ENCODE peak calls at places on chromosome 3, in four cellular contexts. O is thoracic aorta, M is hepatocyte, Q is transverse colon. G is an unnamed sample. For H3K4me1, the result is how much of the 10 kb centered on the place peaks cover.

GRCh38 chr3:30893678-30894325 is 659 bp downstream of the GADL1 start:
- DNase-seq in O (no peak), M (no peak), Q (no peak), G (no peak)

GRCh38 chr3:31495971-31496370 is 36.8 kb upstream of the STT3B start:
- DNase-seq in O (no peak), M (no peak), Q (no peak), G (no peak)

GRCh38 chr3:182713743-182714517 is 79.4 kb upstream of the ATP11B start:
- DNase-seq in O (no peak), M (peak), Q (no peak), G (peak)

GRCh38 chr3:129934234-129935123 is 40.0 kb upstream of the TRH start:
- DNase-seq in O (no peak), M (peak), Q (no peak), G (peak)

GRCh38 chr3:87088984-87089841 is 98.3 kb upstream of the VGLL3 start:
- DNase-seq in O (peak), M (no peak), Q (peak), G (peak)

GRCh38 chr3:164452707-164453106 is 625.6 kb downstream of the SI start:
- DNase-seq in O (no peak), M (no peak), Q (no peak), G (no peak)

GRCh38 chr3:8888296-8888915 is 74.9 kb downstream of the RAD18 start:
- DNase-seq in O (no peak), M (no peak), Q (no peak), G (peak)

GRCh38 chr3:23663661-23664186 is 142.0 kb upstream of the UBE2E1 start:
- DNase-seq in O (no peak), M (no peak), Q (no peak), G (no peak)

GRCh38 chr3:78871048-78871447 is 896.8 kb downstream of the ROBO1 start:
- DNase-seq in O (no peak), M (no peak), Q (no peak), G (no peak)

GRCh38 chr3:65174713-65175112 is 486.9 kb upstream of the ADAMTS9 start:
- DNase-seq in O (no peak), M (no peak), Q (no peak), G (no peak)

GRCh38 chr3:147407107-147407494 is 758 bp upstream of the ZIC4 start:
- DNase-seq in O (no peak), M (no peak), Q (no peak), G (no peak)

GRCh38 chr3:152382312-152383135 is 113.8 kb downstream of the MBNL1 start:
- DNase-seq in O (no peak), M (no peak), Q (no peak), G (no peak)

GRCh38 chr3:152379415-152380042 is 110.8 kb downstream of the MBNL1 start:
- DNase-seq in O (no peak), M (no peak), Q (no peak), G (no peak)

GRCh38 chr3:152377184-152377570 is 108.4 kb downstream of the MBNL1 start:
- DNase-seq in O (no peak), M (no peak), Q (no peak), G (no peak)

GRCh38 chr3:152381881-152382295 is 113.2 kb downstream of the MBNL1 start:
- DNase-seq in O (no peak), M (no peak), Q (no peak), G (no peak)

DNA sequence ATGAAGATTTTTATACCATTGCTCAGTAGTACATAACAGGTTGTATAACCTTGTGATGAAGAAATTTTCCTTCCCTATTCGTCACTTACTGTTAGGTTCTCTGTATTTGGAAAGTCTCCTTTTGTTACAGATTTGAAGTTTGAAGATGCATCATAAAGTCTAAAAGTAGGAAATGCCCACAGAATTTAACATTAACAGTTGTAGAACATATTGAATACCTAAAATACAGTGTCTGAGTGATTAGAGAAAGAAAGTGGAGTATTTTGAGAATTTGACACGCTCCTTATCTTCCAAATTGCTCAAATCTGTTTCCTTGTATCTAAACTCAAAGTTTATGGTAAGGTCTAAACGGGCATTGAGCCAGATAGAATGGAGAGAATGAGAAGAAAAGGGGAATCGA is 111.3 kb downstream of the MBNL1 start:
- DNase-seq in O (no peak), M (no peak), Q (no peak), G (no peak)
- H3K4me1 ChIP-seq in O (half or more), M (under half), Q (under half), G (under half)

GRCh38 chr3:113977822-113978221 is 30.0 kb downstream of the ZDHHC23 start:
- DNase-seq in O (no peak), M (no peak), Q (no peak), G (no peak)

GRCh38 chr3:113981803-113982202 is 34.0 kb downstream of the ZDHHC23 start:
- DNase-seq in O (no peak), M (no peak), Q (no peak), G (no peak)

GRCh38 chr3:113985526-113985925 is 37.7 kb downstream of the ZDHHC23 start:
- DNase-seq in O (no peak), M (no peak), Q (no peak), G (no peak)

GRCh38 chr3:113979916-113980315 is 32.1 kb downstream of the ZDHHC23 start:
- DNase-seq in O (no peak), M (no peak), Q (no peak), G (no peak)

DNA sequence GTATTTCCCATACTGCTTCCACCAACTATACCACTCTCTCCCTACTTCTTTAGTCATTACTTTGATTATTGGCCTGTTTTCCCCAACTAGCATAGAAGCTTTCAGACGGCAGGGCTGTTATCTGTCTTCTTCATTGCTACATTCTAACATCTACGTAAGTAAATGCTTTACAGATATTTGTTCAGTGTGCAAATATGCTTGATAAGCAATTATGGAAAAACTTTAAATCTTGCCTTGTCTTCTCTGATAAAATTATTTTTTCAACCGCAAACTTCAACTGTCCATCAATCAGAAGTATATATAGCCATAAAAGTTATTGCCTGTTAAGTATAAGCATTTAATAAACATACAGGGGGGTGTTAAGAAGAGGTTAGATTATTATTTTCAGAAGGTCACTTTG is 35.7 kb downstream of the ZDHHC23 start:
- DNase-seq in O (no peak), M (no peak), Q (no peak), G (no peak)
- H3K27ac ChIP-seq in O (no peak), M (no peak), Q (no peak), G (no peak)

GRCh38 chr3:194294199-194294887 is 56.8 kb downstream of the CPN2 start:
- DNase-seq in O (no peak), M (no peak), Q (no peak), G (no peak)

GRCh38 chr3:194298331-194299227 is 52.5 kb downstream of the CPN2 start:
- DNase-seq in O (no peak), M (no peak), Q (no peak), G (no peak)

GRCh38 chr3:194294888-194295214 is 56.3 kb downstream of the CPN2 start:
- DNase-seq in O (no peak), M (no peak), Q (no peak), G (no peak)

GRCh38 chr3:194296448-194296831 is 54.7 kb downstream of the CPN2 start:
- DNase-seq in O (peak), M (peak), Q (no peak), G (peak)

DNA sequence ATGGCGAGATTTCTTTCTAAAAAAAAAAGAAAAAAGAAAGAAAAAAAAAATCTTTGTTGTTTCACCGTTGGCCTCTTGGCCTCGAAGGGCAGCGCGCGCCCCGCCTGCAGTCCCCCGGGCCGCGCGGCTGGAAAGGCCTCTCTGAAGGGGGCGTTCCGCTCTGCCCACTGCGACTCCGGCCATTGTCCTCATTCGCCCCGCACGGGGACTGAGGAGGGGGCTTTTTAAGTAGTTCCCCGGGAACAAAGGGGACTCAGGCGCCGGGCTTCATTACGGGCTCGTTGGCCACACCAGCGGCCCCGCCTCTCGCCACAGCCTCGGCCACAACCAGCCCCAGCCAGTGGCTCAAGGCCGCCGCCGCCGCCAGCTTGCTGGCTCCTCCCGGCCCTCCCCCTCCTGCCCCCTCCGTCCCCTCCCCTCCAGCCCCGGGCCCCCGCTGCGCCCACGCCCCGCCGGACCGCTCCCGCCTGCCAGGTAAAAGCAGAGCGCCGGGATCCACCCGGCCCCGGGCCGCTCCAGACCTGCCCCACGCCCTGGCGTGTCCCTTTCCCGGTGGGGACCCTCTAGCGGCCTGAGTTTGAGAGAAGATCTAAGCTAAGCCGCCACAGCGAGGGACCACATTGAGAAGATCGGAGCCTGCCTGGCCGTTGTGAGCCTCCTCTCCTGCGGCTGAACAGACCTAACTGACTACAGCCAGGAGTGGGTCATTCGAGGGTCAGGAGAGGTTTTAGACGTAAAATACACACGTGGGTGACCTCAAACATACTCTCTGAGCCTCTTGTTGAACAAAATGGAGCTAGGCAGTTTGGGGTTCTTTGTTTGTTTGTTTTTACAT is 54.1 kb downstream of the CPN2 start:
- DNase-seq in O (no peak), M (peak), Q (peak), G (peak)
- H3K4me3 ChIP-seq in O (peak), M (peak), Q (peak), G (no peak)

GRCh38 chr3:159861369-159861987 is 127.2 kb upstream of the IL12A start:
- DNase-seq in O (no peak), M (no peak), Q (no peak), G (no peak)

GRCh38 chr3:159860727-159861126 is 127.9 kb upstream of the IL12A start:
- DNase-seq in O (no peak), M (no peak), Q (no peak), G (no peak)

GRCh38 chr3:159859424-159859823 is 129.2 kb upstream of the IL12A start:
- DNase-seq in O (no peak), M (no peak), Q (no peak), G (no peak)

GRCh38 chr3:159859836-159860235 is 128.8 kb upstream of the IL12A start:
- DNase-seq in O (no peak), M (no peak), Q (no peak), G (no peak)

DNA sequence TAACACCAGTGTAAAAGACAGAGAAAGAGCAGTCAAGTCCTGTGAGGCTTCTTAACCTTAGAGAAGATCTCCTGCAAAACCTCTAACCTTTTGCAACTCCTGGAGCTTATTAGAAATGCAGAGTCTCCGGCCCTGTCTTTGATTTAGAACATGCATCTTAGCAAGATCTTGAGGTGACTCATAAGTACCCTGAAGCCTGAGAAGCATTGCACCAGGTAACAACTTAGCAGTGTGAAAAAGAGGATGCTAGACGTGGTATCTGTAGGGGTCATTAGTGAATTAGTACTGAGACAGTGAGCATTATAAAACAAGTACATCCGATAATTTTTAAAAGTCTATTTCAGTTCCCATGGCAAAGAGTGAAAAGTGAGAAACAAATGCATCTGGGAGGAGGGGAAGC is 128.4 kb upstream of the IL12A start:
- DNase-seq in O (no peak), M (no peak), Q (no peak), G (no peak)
- H3K4me1 ChIP-seq in O (under half), M (under half), Q (under half), G (half or more)

DNA sequence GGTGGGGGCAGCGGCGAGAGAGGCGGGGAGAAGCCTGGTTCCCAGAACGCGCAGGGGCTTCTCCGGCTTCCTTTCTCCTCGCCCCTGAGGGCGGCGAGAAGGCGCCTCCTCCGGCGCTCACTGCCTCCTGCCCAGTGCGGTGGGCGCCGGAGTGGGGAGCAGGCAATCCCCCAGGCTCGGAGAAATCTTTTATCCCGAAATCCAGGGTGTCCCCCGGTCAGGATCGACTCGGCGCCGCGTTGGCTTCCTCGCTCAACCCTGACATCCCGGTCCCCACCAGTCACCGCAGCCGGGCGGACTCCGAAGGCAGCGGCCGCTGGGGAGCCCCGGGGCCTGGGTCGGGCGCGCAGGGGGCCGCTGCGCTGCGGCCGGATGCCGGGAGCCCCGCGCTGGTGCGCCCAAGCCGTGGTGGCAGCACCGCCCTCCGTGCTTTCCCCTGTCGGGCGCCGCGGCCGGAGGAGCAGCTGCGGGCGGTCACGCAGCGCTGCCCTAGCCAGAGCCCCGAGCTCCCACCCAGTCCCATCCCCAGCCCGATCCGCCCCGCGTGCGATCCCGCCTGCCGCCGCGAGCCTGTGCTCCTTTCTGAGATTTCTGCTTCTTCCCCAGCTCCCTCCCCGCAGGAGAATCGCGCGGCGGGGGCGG is 827 bp upstream of the CACNA2D3 start:
- DNase-seq in O (no peak), M (peak), Q (no peak), G (peak)
- H3K27ac ChIP-seq in O (no peak), M (no peak), Q (no peak), G (no peak)

G was measured in cardiac muscle cell.